ENCODE peak calls at places on chromosomes 3 and 15, in nine cellular contexts. One of them, this sample, is unnamed.

GRCh38 chr3:88879905-88880304 is 227.5 kb upstream of the EPHA3 start:
- DNase-seq in activated gamma-delta T cell treated with anti-CD3 and anti-CD28 coated beads, Interleukin-2, amount 50 U/mL, for 16 hours: no peak
- DNase-seq in NB4: no peak
- DNase-seq in stimulated activated CD4-positive, alpha-beta T cell treated with anti-CD3 and anti-CD28 coated beads, Interleukin-1b, Interleukin-23, amount 100 ng/mL, for 4 hours: no peak
- DNase-seq in EL: no peak
- DNase-seq in HT1080: no peak
- DNase-seq in pons: no peak
- DNase-seq in AG09309: no peak
- DNase-seq in HTR-8/SVneo: no peak
- DNase-seq in this sample: no peak

GRCh38 chr3:178382388-178383061 is 153.7 kb upstream of the KCNMB2 start:
- DNase-seq in activated gamma-delta T cell treated with anti-CD3 and anti-CD28 coated beads, Interleukin-2, amount 50 U/mL, for 16 hours: no peak
- DNase-seq in NB4: no peak
- DNase-seq in stimulated activated CD4-positive, alpha-beta T cell treated with anti-CD3 and anti-CD28 coated beads, Interleukin-1b, Interleukin-23, amount 100 ng/mL, for 4 hours: no peak
- DNase-seq in EL: peak
- DNase-seq in HT1080: no peak
- DNase-seq in pons: no peak
- DNase-seq in AG09309: peak
- DNase-seq in HTR-8/SVneo: peak
- DNase-seq in this sample: no peak

GRCh38 chr3:81274671-81275070 is 486.8 kb downstream of the GBE1 start:
- DNase-seq in activated gamma-delta T cell treated with anti-CD3 and anti-CD28 coated beads, Interleukin-2, amount 50 U/mL, for 16 hours: no peak
- DNase-seq in NB4: no peak
- DNase-seq in stimulated activated CD4-positive, alpha-beta T cell treated with anti-CD3 and anti-CD28 coated beads, Interleukin-1b, Interleukin-23, amount 100 ng/mL, for 4 hours: no peak
- DNase-seq in EL: peak
- DNase-seq in HT1080: no peak
- DNase-seq in pons: no peak
- DNase-seq in AG09309: no peak
- DNase-seq in HTR-8/SVneo: no peak
- DNase-seq in this sample: no peak

GRCh38 chr15:99105516-99106341 is 849 bp downstream of the SYNM start:
- DNase-seq in activated gamma-delta T cell treated with anti-CD3 and anti-CD28 coated beads, Interleukin-2, amount 50 U/mL, for 16 hours: no peak
- DNase-seq in NB4: peak
- DNase-seq in stimulated activated CD4-positive, alpha-beta T cell treated with anti-CD3 and anti-CD28 coated beads, Interleukin-1b, Interleukin-23, amount 100 ng/mL, for 4 hours: peak
- DNase-seq in EL: peak
- DNase-seq in HT1080: no peak
- DNase-seq in pons: no peak
- DNase-seq in AG09309: no peak
- DNase-seq in HTR-8/SVneo: peak
- DNase-seq in this sample: no peak

GRCh38 chr15:62125763-62126162 is 39.3 kb downstream of the C2CD4B start:
- DNase-seq in activated gamma-delta T cell treated with anti-CD3 and anti-CD28 coated beads, Interleukin-2, amount 50 U/mL, for 16 hours: no peak
- DNase-seq in NB4: peak
- DNase-seq in stimulated activated CD4-positive, alpha-beta T cell treated with anti-CD3 and anti-CD28 coated beads, Interleukin-1b, Interleukin-23, amount 100 ng/mL, for 4 hours: no peak
- DNase-seq in EL: peak
- DNase-seq in HT1080: no peak
- DNase-seq in pons: peak
- DNase-seq in AG09309: peak
- DNase-seq in HTR-8/SVneo: no peak
- DNase-seq in this sample: peak

GRCh38 chr15:93941687-93942086 is 289.7 kb upstream of the MCTP2 start:
- DNase-seq in activated gamma-delta T cell treated with anti-CD3 and anti-CD28 coated beads, Interleukin-2, amount 50 U/mL, for 16 hours: no peak
- DNase-seq in NB4: no peak
- DNase-seq in stimulated activated CD4-positive, alpha-beta T cell treated with anti-CD3 and anti-CD28 coated beads, Interleukin-1b, Interleukin-23, amount 100 ng/mL, for 4 hours: no peak
- DNase-seq in EL: no peak
- DNase-seq in HT1080: no peak
- DNase-seq in pons: no peak
- DNase-seq in AG09309: no peak
- DNase-seq in HTR-8/SVneo: no peak
- DNase-seq in this sample: no peak

GRCh38 chr3:53709256-53709655 is 137.0 kb downstream of the CHDH start:
- DNase-seq in activated gamma-delta T cell treated with anti-CD3 and anti-CD28 coated beads, Interleukin-2, amount 50 U/mL, for 16 hours: no peak
- DNase-seq in NB4: no peak
- DNase-seq in stimulated activated CD4-positive, alpha-beta T cell treated with anti-CD3 and anti-CD28 coated beads, Interleukin-1b, Interleukin-23, amount 100 ng/mL, for 4 hours: no peak
- DNase-seq in EL: no peak
- DNase-seq in HT1080: no peak
- DNase-seq in pons: no peak
- DNase-seq in AG09309: no peak
- DNase-seq in HTR-8/SVneo: no peak
- DNase-seq in this sample: no peak

GRCh38 chr3:124248471-124249028 is 256.6 kb upstream of the ROPN1 start:
- DNase-seq in activated gamma-delta T cell treated with anti-CD3 and anti-CD28 coated beads, Interleukin-2, amount 50 U/mL, for 16 hours: no peak
- DNase-seq in NB4: no peak
- DNase-seq in stimulated activated CD4-positive, alpha-beta T cell treated with anti-CD3 and anti-CD28 coated beads, Interleukin-1b, Interleukin-23, amount 100 ng/mL, for 4 hours: no peak
- DNase-seq in EL: peak
- DNase-seq in HT1080: peak
- DNase-seq in pons: no peak
- DNase-seq in AG09309: peak
- DNase-seq in HTR-8/SVneo: peak
- DNase-seq in this sample: no peak

GRCh38 chr15:63191895-63192603 is 2.6 kb downstream of the RAB8B start:
- DNase-seq in activated gamma-delta T cell treated with anti-CD3 and anti-CD28 coated beads, Interleukin-2, amount 50 U/mL, for 16 hours: peak
- DNase-seq in NB4: peak
- DNase-seq in stimulated activated CD4-positive, alpha-beta T cell treated with anti-CD3 and anti-CD28 coated beads, Interleukin-1b, Interleukin-23, amount 100 ng/mL, for 4 hours: no peak
- DNase-seq in EL: no peak
- DNase-seq in HT1080: peak
- DNase-seq in pons: no peak
- DNase-seq in AG09309: no peak
- DNase-seq in HTR-8/SVneo: no peak
- DNase-seq in this sample: no peak

GRCh38 chr3:143951351-143951971 is 20.2 kb upstream of the DIPK2A start:
- DNase-seq in activated gamma-delta T cell treated with anti-CD3 and anti-CD28 coated beads, Interleukin-2, amount 50 U/mL, for 16 hours: no peak
- DNase-seq in NB4: peak
- DNase-seq in stimulated activated CD4-positive, alpha-beta T cell treated with anti-CD3 and anti-CD28 coated beads, Interleukin-1b, Interleukin-23, amount 100 ng/mL, for 4 hours: no peak
- DNase-seq in EL: peak
- DNase-seq in HT1080: peak
- DNase-seq in pons: peak
- DNase-seq in AG09309: no peak
- DNase-seq in HTR-8/SVneo: peak
- DNase-seq in this sample: peak

GRCh38 chr3:43291546-43291945 is 5.2 kb downstream of the SNRK start:
- DNase-seq in activated gamma-delta T cell treated with anti-CD3 and anti-CD28 coated beads, Interleukin-2, amount 50 U/mL, for 16 hours: no peak
- DNase-seq in NB4: no peak
- DNase-seq in stimulated activated CD4-positive, alpha-beta T cell treated with anti-CD3 and anti-CD28 coated beads, Interleukin-1b, Interleukin-23, amount 100 ng/mL, for 4 hours: no peak
- DNase-seq in EL: peak
- DNase-seq in HT1080: no peak
- DNase-seq in pons: no peak
- DNase-seq in AG09309: no peak
- DNase-seq in HTR-8/SVneo: no peak
- DNase-seq in this sample: no peak

GRCh38 chr3:122382888-122383666 is at the start of gene MIX23:
- DNase-seq in activated gamma-delta T cell treated with anti-CD3 and anti-CD28 coated beads, Interleukin-2, amount 50 U/mL, for 16 hours: peak
- DNase-seq in NB4: peak
- DNase-seq in stimulated activated CD4-positive, alpha-beta T cell treated with anti-CD3 and anti-CD28 coated beads, Interleukin-1b, Interleukin-23, amount 100 ng/mL, for 4 hours: peak
- DNase-seq in EL: peak
- DNase-seq in HT1080: peak
- DNase-seq in pons: peak
- DNase-seq in AG09309: peak
- DNase-seq in HTR-8/SVneo: peak
- DNase-seq in this sample: peak

This sample was measured in NCI-H526.